ENCODE peak calls at places on chromosomes 3 and 15, in six cellular contexts. One of them, this sample, is unnamed.

GRCh38 chr3:122322095-122323075 is 2.7 kb upstream of the CSTA start:
- DNase-seq in fibroblast of lung: no peak
- DNase-seq in heart left ventricle: no peak
- DNase-seq in heart right ventricle: no peak
- DNase-seq in ovary: no peak
- DNase-seq in lung: no peak
- DNase-seq in this sample: no peak

GRCh38 chr3:24446032-24446431 is 48.6 kb downstream of the THRB start:
- DNase-seq in fibroblast of lung: no peak
- DNase-seq in heart left ventricle: peak; percentile 13
- DNase-seq in heart right ventricle: no peak
- DNase-seq in ovary: no peak
- DNase-seq in lung: no peak
- DNase-seq in this sample: no peak

GRCh38 chr3:14145236-14145635 is 20.4 kb downstream of the TMEM43 start:
- DNase-seq in fibroblast of lung: peak; percentile 46
- DNase-seq in heart left ventricle: no peak
- DNase-seq in heart right ventricle: no peak
- DNase-seq in ovary: no peak
- DNase-seq in lung: no peak
- DNase-seq in this sample: no peak

GRCh38 chr3:48952510-48953118 is 34.0 kb downstream of the ARIH2 start:
- DNase-seq in fibroblast of lung: no peak
- DNase-seq in heart left ventricle: no peak
- DNase-seq in heart right ventricle: peak; percentile 24
- DNase-seq in ovary: no peak
- DNase-seq in lung: peak; percentile 33
- DNase-seq in this sample: peak; percentile 39

GRCh38 chr15:93245616-93246122 is 156.7 kb upstream of the RGMA start:
- DNase-seq in fibroblast of lung: no peak
- DNase-seq in heart left ventricle: no peak
- DNase-seq in heart right ventricle: no peak
- DNase-seq in ovary: no peak
- DNase-seq in lung: no peak
- DNase-seq in this sample: no peak

GRCh38 chr15:67059127-67059553 is 6.3 kb upstream of the SMAD3 start:
- DNase-seq in fibroblast of lung: no peak
- DNase-seq in heart left ventricle: peak; percentile 35
- DNase-seq in heart right ventricle: peak; percentile 45
- DNase-seq in ovary: no peak
- DNase-seq in lung: no peak
- DNase-seq in this sample: peak; percentile 86

GRCh38 chr3:32969656-32970055 is 18.2 kb downstream of the CCR4 start:
- DNase-seq in fibroblast of lung: peak; percentile 17
- DNase-seq in heart left ventricle: no peak
- DNase-seq in heart right ventricle: no peak
- DNase-seq in ovary: no peak
- DNase-seq in lung: peak; percentile 71
- DNase-seq in this sample: no peak

GRCh38 chr15:28113426-28114113 is 14.5 kb upstream of the OCA2 start:
- DNase-seq in fibroblast of lung: no peak
- DNase-seq in heart left ventricle: no peak
- DNase-seq in heart right ventricle: no peak
- DNase-seq in ovary: no peak
- DNase-seq in lung: no peak
- DNase-seq in this sample: no peak

GRCh38 chr3:102237181-102237580 is 197.6 kb upstream of the ZPLD1 start:
- DNase-seq in fibroblast of lung: no peak
- DNase-seq in heart left ventricle: no peak
- DNase-seq in heart right ventricle: no peak
- DNase-seq in ovary: no peak
- DNase-seq in lung: no peak
- DNase-seq in this sample: no peak

GRCh38 chr3:57158813-57159678 is 6.1 kb downstream of the IL17RD start:
- DNase-seq in fibroblast of lung: no peak
- DNase-seq in heart left ventricle: no peak
- DNase-seq in heart right ventricle: no peak
- DNase-seq in ovary: no peak
- DNase-seq in lung: no peak
- DNase-seq in this sample: no peak

GRCh38 chr3:13767896-13768295 is 112.0 kb downstream of the WNT7A start:
- DNase-seq in fibroblast of lung: no peak
- DNase-seq in heart left ventricle: no peak
- DNase-seq in heart right ventricle: no peak
- DNase-seq in ovary: no peak
- DNase-seq in lung: no peak
- DNase-seq in this sample: no peak

GRCh38 chr15:89112341-89112971 is 24.2 kb downstream of the ABHD2 start:
- DNase-seq in fibroblast of lung: peak; percentile 49
- DNase-seq in heart left ventricle: peak; percentile 65
- DNase-seq in heart right ventricle: no peak
- DNase-seq in ovary: no peak
- DNase-seq in lung: no peak
- DNase-seq in this sample: peak; percentile 69

GRCh38 chr3:109806929-109807328 is 469.6 kb upstream of the DPPA4 start:
- DNase-seq in fibroblast of lung: peak; percentile 31
- DNase-seq in heart left ventricle: no peak
- DNase-seq in heart right ventricle: no peak
- DNase-seq in ovary: no peak
- DNase-seq in lung: no peak
- DNase-seq in this sample: no peak

GRCh38 chr15:63021031-63021430 is 21.5 kb upstream of the TPM1 start:
- DNase-seq in fibroblast of lung: no peak
- DNase-seq in heart left ventricle: no peak
- DNase-seq in heart right ventricle: no peak
- DNase-seq in ovary: no peak
- DNase-seq in lung: no peak
- DNase-seq in this sample: no peak

GRCh38 chr3:50550079-50550736 is 17.3 kb downstream of the C3orf18 start:
- DNase-seq in fibroblast of lung: peak; percentile 33
- DNase-seq in heart left ventricle: no peak
- DNase-seq in heart right ventricle: peak; percentile 57
- DNase-seq in ovary: peak; percentile 60
- DNase-seq in lung: peak; percentile 62
- DNase-seq in this sample: no peak

GRCh38 chr15:43930556-43930955 is 103.8 kb downstream of the WDR76 start:
- DNase-seq in fibroblast of lung: no peak
- DNase-seq in heart left ventricle: peak; percentile 27
- DNase-seq in heart right ventricle: peak; percentile 19
- DNase-seq in ovary: no peak
- DNase-seq in lung: no peak
- DNase-seq in this sample: no peak

GRCh38 chr3:131708216-131708615 is 205.4 kb upstream of the MRPL3 start:
- DNase-seq in fibroblast of lung: no peak
- DNase-seq in heart left ventricle: no peak
- DNase-seq in heart right ventricle: no peak
- DNase-seq in ovary: no peak
- DNase-seq in lung: no peak
- DNase-seq in this sample: no peak

DNA sequence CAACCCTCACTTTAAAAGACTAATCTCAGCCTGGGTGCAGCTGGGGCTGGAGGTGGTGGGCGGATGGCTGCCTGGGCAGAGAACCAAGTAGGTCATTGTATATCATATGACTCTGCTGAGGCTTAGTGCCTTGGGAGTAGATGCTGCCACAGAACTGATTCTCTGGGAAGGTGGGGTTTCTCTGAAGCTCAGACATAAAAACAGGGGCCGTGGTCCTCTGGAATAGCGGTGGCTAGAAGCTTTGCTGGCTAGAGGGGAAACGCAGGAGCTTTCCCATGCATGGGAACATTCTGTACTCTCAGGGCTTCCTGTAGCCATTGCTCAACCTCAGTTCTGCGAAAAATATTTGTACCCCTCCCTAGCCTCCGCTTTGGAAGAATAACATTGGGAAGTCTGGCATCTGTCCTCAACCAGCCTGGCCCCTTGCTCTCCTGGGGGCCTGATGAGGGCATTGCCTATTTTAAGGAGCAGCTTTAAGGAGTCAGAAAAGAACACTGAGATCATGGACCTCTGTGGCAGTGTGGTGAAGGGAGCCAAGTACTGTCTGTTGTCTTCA is 14.7 kb downstream of the TIMP4 start:
- DNase-seq in fibroblast of lung: peak; percentile 95
- DNase-seq in heart left ventricle: peak; percentile 58
- DNase-seq in heart right ventricle: peak; percentile 52
- DNase-seq in ovary: peak; percentile 32
- DNase-seq in lung: peak; percentile 39
- DNase-seq in this sample: no peak
- H3K27ac ChIP-seq in fibroblast of lung: no peak overlapping the region
- H3K27ac ChIP-seq in heart left ventricle: peak overlapping the region; percentile 70
- H3K27ac ChIP-seq in heart right ventricle: peak overlapping the region; percentile 77
- H3K27ac ChIP-seq in ovary: no peak overlapping the region
- H3K27ac ChIP-seq in lung: peak overlapping the region; percentile 73
- H3K27ac ChIP-seq in this sample: no peak overlapping the region

GRCh38 chr15:60215225-60215963 is 182.4 kb downstream of the ANXA2 start:
- DNase-seq in fibroblast of lung: no peak
- DNase-seq in heart left ventricle: no peak
- DNase-seq in heart right ventricle: no peak
- DNase-seq in ovary: no peak
- DNase-seq in lung: no peak
- DNase-seq in this sample: no peak
- TF ChIP-seq CTCF in fibroblast of lung: no peak
- TF ChIP-seq CTCF in heart left ventricle: no peak
- TF ChIP-seq CTCF in heart right ventricle: no peak
- TF ChIP-seq CTCF in ovary: no peak
- TF ChIP-seq CTCF in lung: no peak
- TF ChIP-seq CTCF in this sample: no peak

GRCh38 chr3:172291650-172292049 is 156.6 kb downstream of the GHSR start:
- DNase-seq in fibroblast of lung: no peak
- DNase-seq in heart left ventricle: no peak
- DNase-seq in heart right ventricle: no peak
- DNase-seq in ovary: no peak
- DNase-seq in lung: no peak
- DNase-seq in this sample: no peak
- H3K36me3 ChIP-seq in fibroblast of lung: peaks cover 6% of the 10 kb centered on the region
- H3K36me3 ChIP-seq in heart left ventricle: no peaks in the 10 kb centered on the region
- H3K36me3 ChIP-seq in heart right ventricle: no peaks in the 10 kb centered on the region
- H3K36me3 ChIP-seq in ovary: no peaks in the 10 kb centered on the region
- H3K36me3 ChIP-seq in lung: peaks cover 15% of the 10 kb centered on the region
- H3K36me3 ChIP-seq in this sample: no peaks in the 10 kb centered on the region

DNA sequence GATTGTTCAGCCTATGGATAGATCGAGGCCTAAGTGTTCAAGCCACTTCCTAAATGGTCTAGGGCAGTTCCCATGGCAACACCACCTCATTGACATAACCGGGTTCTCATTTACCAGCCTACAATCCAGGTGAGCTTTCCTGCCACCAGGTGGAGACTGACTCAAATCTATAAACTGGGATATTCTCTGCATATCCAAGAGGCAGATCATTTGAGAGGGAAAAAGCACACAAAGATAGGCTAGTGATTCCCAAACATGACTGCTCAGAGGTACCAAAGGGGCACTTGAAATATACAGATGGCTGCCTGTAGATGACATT is 141.3 kb upstream of the PROK2 start:
- DNase-seq in fibroblast of lung: peak; percentile 4
- DNase-seq in heart left ventricle: no peak
- DNase-seq in heart right ventricle: no peak
- DNase-seq in ovary: no peak
- DNase-seq in lung: peak; percentile 33
- DNase-seq in this sample: peak; percentile 37
- H3K27ac ChIP-seq in fibroblast of lung: no peak overlapping the region
- H3K27ac ChIP-seq in heart left ventricle: no peak overlapping the region
- H3K27ac ChIP-seq in heart right ventricle: no peak overlapping the region
- H3K27ac ChIP-seq in ovary: no peak overlapping the region
- H3K27ac ChIP-seq in lung: no peak overlapping the region
- H3K27ac ChIP-seq in this sample: no peak overlapping the region

GRCh38 chr15:73366766-73367623 is 1.8 kb downstream of the HCN4 start:
- DNase-seq in fibroblast of lung: no peak
- DNase-seq in heart left ventricle: no peak
- DNase-seq in heart right ventricle: peak; percentile 29
- DNase-seq in ovary: no peak
- DNase-seq in lung: no peak
- DNase-seq in this sample: no peak
- TF ChIP-seq CTCF in fibroblast of lung: no peak
- TF ChIP-seq CTCF in heart left ventricle: no peak
- TF ChIP-seq CTCF in heart right ventricle: no peak
- TF ChIP-seq CTCF in ovary: no peak
- TF ChIP-seq CTCF in lung: no peak
- TF ChIP-seq CTCF in this sample: no peak

GRCh38 chr3:196932600-196932999 is 9.7 kb downstream of the NCBP2 start:
- DNase-seq in fibroblast of lung: no peak
- DNase-seq in heart left ventricle: no peak
- DNase-seq in heart right ventricle: no peak
- DNase-seq in ovary: no peak
- DNase-seq in lung: no peak
- DNase-seq in this sample: no peak

GRCh38 chr3:196931828-196932587 is 10.3 kb downstream of the NCBP2 start:
- DNase-seq in fibroblast of lung: no peak
- DNase-seq in heart left ventricle: no peak
- DNase-seq in heart right ventricle: no peak
- DNase-seq in ovary: no peak
- DNase-seq in lung: no peak
- DNase-seq in this sample: no peak

GRCh38 chr3:196938124-196938523 is 4.2 kb downstream of the NCBP2 start:
- DNase-seq in fibroblast of lung: no peak
- DNase-seq in heart left ventricle: no peak
- DNase-seq in heart right ventricle: no peak
- DNase-seq in ovary: no peak
- DNase-seq in lung: no peak
- DNase-seq in this sample: no peak

GRCh38 chr3:196931157-196931556 is 11.2 kb downstream of the NCBP2 start:
- DNase-seq in fibroblast of lung: no peak
- DNase-seq in heart left ventricle: no peak
- DNase-seq in heart right ventricle: no peak
- DNase-seq in ovary: no peak
- DNase-seq in lung: no peak
- DNase-seq in this sample: no peak

DNA sequence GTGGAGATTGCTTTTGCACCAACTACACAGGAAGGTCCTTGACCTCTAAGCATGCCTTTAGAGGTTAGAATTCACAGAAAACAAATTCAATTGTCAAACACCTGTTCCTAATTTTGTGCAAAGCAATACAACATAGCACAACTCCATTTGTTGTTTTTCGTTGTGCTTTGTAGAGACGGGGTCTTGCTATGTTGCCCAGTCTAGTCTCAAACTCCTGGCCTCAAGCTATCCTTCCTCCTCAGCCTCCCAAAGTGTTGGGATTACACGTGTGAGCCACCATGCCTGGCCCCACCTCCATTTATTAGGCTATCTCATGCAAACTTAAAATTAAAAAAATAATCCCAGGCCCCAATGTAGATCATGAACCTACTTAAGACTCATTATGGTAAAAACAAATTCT is 6.0 kb downstream of the NCBP2 start:
- DNase-seq in fibroblast of lung: no peak
- DNase-seq in heart left ventricle: no peak
- DNase-seq in heart right ventricle: no peak
- DNase-seq in ovary: no peak
- DNase-seq in lung: no peak
- DNase-seq in this sample: no peak
- H3K36me3 ChIP-seq in fibroblast of lung: peaks cover 10% of the 10 kb centered on the region
- H3K36me3 ChIP-seq in heart left ventricle: peaks cover 18% of the 10 kb centered on the region
- H3K36me3 ChIP-seq in heart right ventricle: no peaks in the 10 kb centered on the region
- H3K36me3 ChIP-seq in ovary: no peaks in the 10 kb centered on the region
- H3K36me3 ChIP-seq in lung: peaks cover 58% of the 10 kb centered on the region
- H3K36me3 ChIP-seq in this sample: peaks cover 25% of the 10 kb centered on the region